ENCODE peak calls at places on chromosomes 16 and 17, in six cellular contexts. One of them, this sample, is unnamed.

GRCh38 chr17:61689610-61690180 is 98.7 kb upstream of the NACA2 start:
- DNase-seq in right atrium auricular region: no peak
- DNase-seq in body of pancreas: no peak
- DNase-seq in naive thymus-derived CD4-positive, alpha-beta T cell: no peak
- DNase-seq in endothelial cell of umbilical vein: no peak
- DNase-seq in adrenal gland: no peak
- DNase-seq in this sample: no peak

GRCh38 chr17:7340179-7340578 is 3.9 kb downstream of the ACAP1 start:
- DNase-seq in body of pancreas: no peak
- DNase-seq in endothelial cell of umbilical vein: no peak
- DNase-seq in naive thymus-derived CD4-positive, alpha-beta T cell: no peak
- DNase-seq in adrenal gland: no peak
- DNase-seq in right atrium auricular region: no peak
- DNase-seq in this sample: no peak

GRCh38 chr17:71828182-71828596 is 292.6 kb upstream of the SOX9 start:
- DNase-seq in naive thymus-derived CD4-positive, alpha-beta T cell: no peak
- DNase-seq in adrenal gland: no peak
- DNase-seq in right atrium auricular region: no peak
- DNase-seq in body of pancreas: no peak
- DNase-seq in endothelial cell of umbilical vein: no peak
- DNase-seq in this sample: no peak

GRCh38 chr16:74871608-74872007 is 97.0 kb upstream of the FA2H start:
- DNase-seq in adrenal gland: no peak
- DNase-seq in endothelial cell of umbilical vein: no peak
- DNase-seq in right atrium auricular region: no peak
- DNase-seq in body of pancreas: no peak
- DNase-seq in naive thymus-derived CD4-positive, alpha-beta T cell: no peak
- DNase-seq in this sample: no peak

GRCh38 chr16:11630230-11631056 is 37.8 kb upstream of the SNN start:
- DNase-seq in naive thymus-derived CD4-positive, alpha-beta T cell: no peak
- DNase-seq in right atrium auricular region: no peak
- DNase-seq in adrenal gland: peak; percentile 31
- DNase-seq in body of pancreas: peak; percentile 24
- DNase-seq in endothelial cell of umbilical vein: no peak
- DNase-seq in this sample: no peak

GRCh38 chr16:4694664-4695451 is 1.5 kb downstream of the NUDT16L1 start:
- DNase-seq in adrenal gland: peak; percentile 42
- DNase-seq in endothelial cell of umbilical vein: no peak
- DNase-seq in naive thymus-derived CD4-positive, alpha-beta T cell: no peak
- DNase-seq in body of pancreas: no peak
- DNase-seq in right atrium auricular region: no peak
- DNase-seq in this sample: no peak

GRCh38 chr16:22052985-22053384 is 39.4 kb upstream of the VWA3A start:
- DNase-seq in naive thymus-derived CD4-positive, alpha-beta T cell: no peak
- DNase-seq in right atrium auricular region: no peak
- DNase-seq in endothelial cell of umbilical vein: no peak
- DNase-seq in body of pancreas: no peak
- DNase-seq in adrenal gland: no peak
- DNase-seq in this sample: no peak

GRCh38 chr16:25151996-25152395 is 40.5 kb downstream of the LCMT1 start:
- DNase-seq in endothelial cell of umbilical vein: no peak
- DNase-seq in right atrium auricular region: no peak
- DNase-seq in adrenal gland: no peak
- DNase-seq in body of pancreas: no peak
- DNase-seq in naive thymus-derived CD4-positive, alpha-beta T cell: no peak
- DNase-seq in this sample: no peak

GRCh38 chr16:74019608-74020007 is 277.0 kb upstream of the PSMD7 start:
- DNase-seq in right atrium auricular region: no peak
- DNase-seq in body of pancreas: no peak
- DNase-seq in adrenal gland: no peak
- DNase-seq in naive thymus-derived CD4-positive, alpha-beta T cell: no peak
- DNase-seq in endothelial cell of umbilical vein: no peak
- DNase-seq in this sample: no peak

GRCh38 chr17:50920041-50920410 is 53.9 kb upstream of the TOB1 start:
- DNase-seq in right atrium auricular region: no peak
- DNase-seq in endothelial cell of umbilical vein: no peak
- DNase-seq in adrenal gland: no peak
- DNase-seq in body of pancreas: no peak
- DNase-seq in naive thymus-derived CD4-positive, alpha-beta T cell: no peak
- DNase-seq in this sample: no peak

GRCh38 chr16:56898847-56899246 is 33.1 kb upstream of the HERPUD1 start:
- DNase-seq in body of pancreas: no peak
- DNase-seq in naive thymus-derived CD4-positive, alpha-beta T cell: no peak
- DNase-seq in endothelial cell of umbilical vein: no peak
- DNase-seq in right atrium auricular region: no peak
- DNase-seq in adrenal gland: no peak
- DNase-seq in this sample: no peak

GRCh38 chr16:21072976-21073375 is 77.7 kb downstream of the DNAH3 start:
- DNase-seq in endothelial cell of umbilical vein: no peak
- DNase-seq in body of pancreas: no peak
- DNase-seq in right atrium auricular region: no peak
- DNase-seq in naive thymus-derived CD4-positive, alpha-beta T cell: no peak
- DNase-seq in adrenal gland: no peak
- DNase-seq in this sample: no peak

GRCh38 chr17:59355030-59355694 is 23.7 kb downstream of the YPEL2 start:
- DNase-seq in body of pancreas: peak; percentile 59
- DNase-seq in naive thymus-derived CD4-positive, alpha-beta T cell: no peak
- DNase-seq in right atrium auricular region: no peak
- DNase-seq in adrenal gland: peak; percentile 57
- DNase-seq in endothelial cell of umbilical vein: no peak
- DNase-seq in this sample: no peak

GRCh38 chr16:56193951-56194726 is 2.9 kb downstream of the GNAO1 start:
- DNase-seq in right atrium auricular region: peak; percentile 83
- DNase-seq in naive thymus-derived CD4-positive, alpha-beta T cell: peak; percentile 69
- DNase-seq in body of pancreas: peak; percentile 75
- DNase-seq in endothelial cell of umbilical vein: peak; percentile 68
- DNase-seq in adrenal gland: peak; percentile 81
- DNase-seq in this sample: peak; percentile 56

GRCh38 chr16:27768651-27769270 is 218.8 kb downstream of the KATNIP start:
- DNase-seq in body of pancreas: no peak
- DNase-seq in right atrium auricular region: no peak
- DNase-seq in endothelial cell of umbilical vein: no peak
- DNase-seq in adrenal gland: no peak
- DNase-seq in naive thymus-derived CD4-positive, alpha-beta T cell: no peak
- DNase-seq in this sample: no peak

GRCh38 chr17:61862105-61862574 is 1.2 kb downstream of the BRIP1 start:
- DNase-seq in right atrium auricular region: no peak
- DNase-seq in naive thymus-derived CD4-positive, alpha-beta T cell: no peak
- DNase-seq in endothelial cell of umbilical vein: peak; percentile 13
- DNase-seq in body of pancreas: no peak
- DNase-seq in adrenal gland: no peak
- DNase-seq in this sample: no peak

GRCh38 chr17:49227436-49228261 is 2.9 kb downstream of the PHOSPHO1 start:
- DNase-seq in naive thymus-derived CD4-positive, alpha-beta T cell: peak; percentile 69
- DNase-seq in endothelial cell of umbilical vein: peak; percentile 66
- DNase-seq in right atrium auricular region: peak; percentile 77
- DNase-seq in body of pancreas: peak; percentile 77
- DNase-seq in adrenal gland: peak; percentile 91
- DNase-seq in this sample: peak; percentile 71

GRCh38 chr16:54193656-54194007 is 93.0 kb downstream of the IRX3 start:
- DNase-seq in body of pancreas: peak; percentile 56
- DNase-seq in right atrium auricular region: peak; percentile 80
- DNase-seq in adrenal gland: peak; percentile 82
- DNase-seq in naive thymus-derived CD4-positive, alpha-beta T cell: peak; percentile 46
- DNase-seq in endothelial cell of umbilical vein: peak; percentile 47
- DNase-seq in this sample: peak; percentile 38

GRCh38 chr17:38883592-38884526 is 14.0 kb downstream of the LASP1 start:
- DNase-seq in naive thymus-derived CD4-positive, alpha-beta T cell: no peak
- DNase-seq in body of pancreas: no peak
- DNase-seq in right atrium auricular region: no peak
- DNase-seq in adrenal gland: no peak
- DNase-seq in endothelial cell of umbilical vein: no peak
- DNase-seq in this sample: no peak

GRCh38 chr17:61410100-61410551 is 10.5 kb downstream of the TBX2 start:
- DNase-seq in endothelial cell of umbilical vein: no peak
- DNase-seq in naive thymus-derived CD4-positive, alpha-beta T cell: no peak
- DNase-seq in right atrium auricular region: no peak
- DNase-seq in adrenal gland: peak; percentile 26
- DNase-seq in body of pancreas: no peak
- DNase-seq in this sample: no peak

GRCh38 chr16:82938108-82938507 is 311.3 kb downstream of the CDH13 start:
- DNase-seq in right atrium auricular region: no peak
- DNase-seq in endothelial cell of umbilical vein: peak; percentile 64
- DNase-seq in body of pancreas: no peak
- DNase-seq in naive thymus-derived CD4-positive, alpha-beta T cell: no peak
- DNase-seq in adrenal gland: no peak
- DNase-seq in this sample: no peak
- H3K9me3 ChIP-seq in right atrium auricular region: no peaks in the 10 kb centered on the region
- H3K9me3 ChIP-seq in endothelial cell of umbilical vein: no peaks in the 10 kb centered on the region
- H3K9me3 ChIP-seq in body of pancreas: no peaks in the 10 kb centered on the region
- H3K9me3 ChIP-seq in naive thymus-derived CD4-positive, alpha-beta T cell: no peaks in the 10 kb centered on the region
- H3K9me3 ChIP-seq in adrenal gland: no peaks in the 10 kb centered on the region
- H3K9me3 ChIP-seq in this sample: peaks cover 2% of the 10 kb centered on the region

GRCh38 chr17:40557531-40558299 is 7.6 kb downstream of the CCR7 start:
- DNase-seq in right atrium auricular region: peak; percentile 57
- DNase-seq in body of pancreas: peak; percentile 11
- DNase-seq in adrenal gland: peak; percentile 19
- DNase-seq in endothelial cell of umbilical vein: no peak
- DNase-seq in naive thymus-derived CD4-positive, alpha-beta T cell: no peak
- DNase-seq in this sample: no peak
- H3K27me3 ChIP-seq in right atrium auricular region: no peaks in the 10 kb centered on the region
- H3K27me3 ChIP-seq in body of pancreas: no peaks in the 10 kb centered on the region
- H3K27me3 ChIP-seq in adrenal gland: no peaks in the 10 kb centered on the region
- H3K27me3 ChIP-seq in endothelial cell of umbilical vein: peaks cover 5% of the 10 kb centered on the region
- H3K27me3 ChIP-seq in naive thymus-derived CD4-positive, alpha-beta T cell: no peaks in the 10 kb centered on the region
- H3K27me3 ChIP-seq in this sample: no peaks in the 10 kb centered on the region

GRCh38 chr17:27088767-27089078 is 205.2 kb upstream of the WSB1 start:
- DNase-seq in adrenal gland: no peak
- DNase-seq in endothelial cell of umbilical vein: no peak
- DNase-seq in naive thymus-derived CD4-positive, alpha-beta T cell: no peak
- DNase-seq in right atrium auricular region: no peak
- DNase-seq in body of pancreas: no peak
- DNase-seq in this sample: no peak

GRCh38 chr17:27085517-27085916 is 208.4 kb upstream of the WSB1 start:
- DNase-seq in adrenal gland: no peak
- DNase-seq in naive thymus-derived CD4-positive, alpha-beta T cell: no peak
- DNase-seq in right atrium auricular region: no peak
- DNase-seq in body of pancreas: no peak
- DNase-seq in endothelial cell of umbilical vein: no peak
- DNase-seq in this sample: no peak

GRCh38 chr17:27087935-27088766 is 205.8 kb upstream of the WSB1 start:
- DNase-seq in adrenal gland: no peak
- DNase-seq in right atrium auricular region: no peak
- DNase-seq in naive thymus-derived CD4-positive, alpha-beta T cell: no peak
- DNase-seq in body of pancreas: no peak
- DNase-seq in endothelial cell of umbilical vein: no peak
- DNase-seq in this sample: no peak

GRCh38 chr17:27083408-27084185 is 210.3 kb upstream of the WSB1 start:
- DNase-seq in right atrium auricular region: no peak
- DNase-seq in naive thymus-derived CD4-positive, alpha-beta T cell: no peak
- DNase-seq in endothelial cell of umbilical vein: no peak
- DNase-seq in adrenal gland: no peak
- DNase-seq in body of pancreas: no peak
- DNase-seq in this sample: no peak

DNA sequence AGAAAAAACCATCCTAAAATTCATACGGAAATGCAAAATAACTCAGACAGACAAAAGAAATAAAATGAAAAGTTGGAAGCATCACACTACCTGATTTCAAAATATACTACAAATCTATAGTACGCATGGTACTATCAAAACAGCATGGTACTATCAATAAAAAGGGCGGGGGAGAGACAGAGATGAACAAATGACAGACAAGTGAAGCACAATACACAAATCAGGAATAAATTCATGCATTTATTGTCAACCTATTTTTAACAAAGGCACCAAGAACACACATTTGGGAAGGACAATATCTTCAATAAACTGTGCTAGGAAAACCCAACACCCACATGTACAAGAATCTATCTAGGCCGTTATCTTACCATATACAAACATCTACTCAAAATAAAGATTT is 207.4 kb upstream of the WSB1 start:
- DNase-seq in adrenal gland: no peak
- DNase-seq in body of pancreas: no peak
- DNase-seq in endothelial cell of umbilical vein: no peak
- DNase-seq in naive thymus-derived CD4-positive, alpha-beta T cell: no peak
- DNase-seq in right atrium auricular region: no peak
- DNase-seq in this sample: no peak
- H3K9me3 ChIP-seq in adrenal gland: no peaks in the 10 kb centered on the region
- H3K9me3 ChIP-seq in body of pancreas: no peaks in the 10 kb centered on the region
- H3K9me3 ChIP-seq in endothelial cell of umbilical vein: peaks cover 1% of the 10 kb centered on the region
- H3K9me3 ChIP-seq in naive thymus-derived CD4-positive, alpha-beta T cell: no peaks in the 10 kb centered on the region
- H3K9me3 ChIP-seq in right atrium auricular region: no peaks in the 10 kb centered on the region
- H3K9me3 ChIP-seq in this sample: no peaks in the 10 kb centered on the region

GRCh38 chr16:67437513-67437912 is 6.6 kb downstream of the HSD11B2 start:
- DNase-seq in body of pancreas: no peak
- DNase-seq in adrenal gland: no peak
- DNase-seq in naive thymus-derived CD4-positive, alpha-beta T cell: no peak
- DNase-seq in endothelial cell of umbilical vein: no peak
- DNase-seq in right atrium auricular region: no peak
- DNase-seq in this sample: no peak
- H3K27me3 ChIP-seq in body of pancreas: no peaks in the 10 kb centered on the region
- H3K27me3 ChIP-seq in adrenal gland: no peaks in the 10 kb centered on the region
- H3K27me3 ChIP-seq in naive thymus-derived CD4-positive, alpha-beta T cell: no peaks in the 10 kb centered on the region
- H3K27me3 ChIP-seq in endothelial cell of umbilical vein: no peaks in the 10 kb centered on the region
- H3K27me3 ChIP-seq in right atrium auricular region: no peaks in the 10 kb centered on the region
- H3K27me3 ChIP-seq in this sample: no peaks in the 10 kb centered on the region

GRCh38 chr16:35573407-35573806 is 2114.0 kb downstream of the TP53TG3F start:
- DNase-seq in naive thymus-derived CD4-positive, alpha-beta T cell: no peak
- DNase-seq in adrenal gland: no peak
- DNase-seq in endothelial cell of umbilical vein: no peak
- DNase-seq in right atrium auricular region: no peak
- DNase-seq in body of pancreas: no peak
- DNase-seq in this sample: no peak
- H3K9me3 ChIP-seq in naive thymus-derived CD4-positive, alpha-beta T cell: no peaks in the 10 kb centered on the region
- H3K9me3 ChIP-seq in adrenal gland: no peaks in the 10 kb centered on the region
- H3K9me3 ChIP-seq in endothelial cell of umbilical vein: peaks cover 6% of the 10 kb centered on the region
- H3K9me3 ChIP-seq in right atrium auricular region: no peaks in the 10 kb centered on the region
- H3K9me3 ChIP-seq in body of pancreas: no peaks in the 10 kb centered on the region
- H3K9me3 ChIP-seq in this sample: peaks cover 3% of the 10 kb centered on the region

DNA sequence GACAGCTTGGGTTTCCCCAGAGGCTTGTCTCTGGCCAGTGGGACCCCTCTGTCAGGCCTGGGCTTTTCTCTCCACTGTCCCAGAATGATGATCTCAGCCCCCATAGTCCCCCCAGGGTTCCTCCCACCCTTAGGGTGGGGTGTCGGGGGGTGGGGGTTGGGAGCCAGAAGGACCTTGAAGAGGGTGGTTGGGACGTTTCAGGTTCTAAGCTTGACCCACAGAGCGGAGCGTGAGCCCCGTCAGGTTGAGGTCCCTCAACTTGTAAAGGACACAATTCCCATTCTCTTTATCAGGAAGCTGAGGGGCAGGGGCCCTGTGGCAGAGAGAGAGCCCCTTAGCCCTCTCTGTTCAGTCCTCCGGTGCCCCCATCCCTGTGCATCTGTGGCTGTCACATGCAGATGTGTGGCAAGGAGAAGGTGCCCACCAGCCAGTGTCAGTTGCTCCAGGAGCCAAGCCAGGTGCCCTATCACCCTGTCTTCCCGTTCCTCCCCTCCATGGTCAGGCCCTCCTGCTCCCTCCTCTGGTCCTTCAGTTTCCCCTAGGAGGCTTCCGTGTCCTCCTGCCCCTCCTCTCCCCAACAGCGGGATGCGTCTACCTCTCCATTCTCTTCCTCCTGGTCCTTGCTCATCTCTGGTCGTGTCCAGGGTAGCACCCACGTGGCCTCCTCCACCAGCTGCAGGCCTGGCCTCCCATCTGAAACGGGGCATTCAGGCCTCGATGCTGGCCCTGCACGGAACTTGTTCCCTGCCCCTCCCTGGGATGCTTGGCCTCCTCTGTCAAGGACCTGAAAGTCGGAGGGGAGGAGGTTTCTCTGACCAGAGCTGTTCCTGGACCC is 1.5 kb upstream of the NTN3 start:
- DNase-seq in body of pancreas: no peak
- DNase-seq in right atrium auricular region: no peak
- DNase-seq in endothelial cell of umbilical vein: no peak
- DNase-seq in naive thymus-derived CD4-positive, alpha-beta T cell: no peak
- DNase-seq in adrenal gland: no peak
- DNase-seq in this sample: no peak
- H3K27me3 ChIP-seq in body of pancreas: no peaks in the 10 kb centered on the region
- H3K27me3 ChIP-seq in right atrium auricular region: peaks cover 2% of the 10 kb centered on the region
- H3K27me3 ChIP-seq in endothelial cell of umbilical vein: peaks cover 18% of the 10 kb centered on the region
- H3K27me3 ChIP-seq in naive thymus-derived CD4-positive, alpha-beta T cell: peaks cover 24% of the 10 kb centered on the region
- H3K27me3 ChIP-seq in adrenal gland: peaks cover 17% of the 10 kb centered on the region
- H3K27me3 ChIP-seq in this sample: peaks cover 20% of the 10 kb centered on the region

This sample was measured in small intestine.